ENCODE peak calls at places on chromosomes 6 and 20, in nine cellular contexts. K is Peyer's patch; U is astrocyte of the spinal cord; X is HEK293T; Q is RPMI7951; D is HL-60; S is T-helper 1 cell; A is keratinocyte; F is stimulated activated CD8-positive, alpha-beta memory T cell treated with anti-CD3 and anti-CD28 coated beads, Interleukin-7, amount 100 ng/mL, for 1 hour. I is an unnamed sample.

GRCh38 chr6:53201270-53201669 is 52.6 kb upstream of the GCM1 start:
- DNase-seq in K (no peak), U (no peak), X (no peak), Q (no peak), D (no peak), S (no peak), A (no peak), F (no peak), I (no peak)

GRCh38 chr6:112036088-112036637 is 17.7 kb upstream of the CCN6 start:
- DNase-seq in K (no peak), U (no peak), X (no peak), Q (no peak), D (no peak), S (no peak), A (no peak), F (no peak), I (no peak)

GRCh38 chr6:167925011-167925410 is 72.5 kb upstream of the KIF25 start:
- DNase-seq in K (no peak), U (no peak), X (no peak), Q (no peak), D (no peak), S (no peak), A (no peak), F (no peak), I (no peak)

GRCh38 chr6:27439371-27439770 is 33.5 kb downstream of the ZNF184 start:
- DNase-seq in K (no peak), U (no peak), X (no peak), Q (no peak), D (no peak), S (no peak), A (no peak), F (no peak), I (no peak)

GRCh38 chr20:57247292-57247975 is 19.0 kb downstream of the BMP7 start:
- DNase-seq in K (no peak), U (no peak), X (no peak), Q (no peak), D (no peak), S (no peak), A (no peak), F (no peak), I (no peak)

GRCh38 chr6:42532038-42532669 is 31.7 kb upstream of the UBR2 start:
- DNase-seq in K (no peak), U (peak), X (peak), Q (peak), D (peak), S (no peak), A (peak), F (no peak), I (no peak)

GRCh38 chr6:153162646-153163045 is 31.6 kb upstream of the RGS17 start:
- DNase-seq in K (no peak), U (no peak), X (no peak), Q (no peak), D (no peak), S (no peak), A (no peak), F (no peak), I (no peak)

GRCh38 chr6:116682334-116682712 is 1.3 kb downstream of the KPNA5 start:
- DNase-seq in K (peak), U (peak), X (no peak), Q (peak), D (peak), S (peak), A (no peak), F (no peak), I (no peak)

GRCh38 chr6:148932731-148933130 is 185.9 kb downstream of the UST start:
- DNase-seq in K (no peak), U (no peak), X (no peak), Q (no peak), D (no peak), S (no peak), A (no peak), F (no peak), I (no peak)